ENCODE peak calls at places on chromosomes 16 and 17, in eight cellular contexts. Y, K, T, C, B, R, W and F are unnamed samples.

GRCh38 chr16:56639045-56639444 is 579 bp downstream of the MT1A start:
- DNase-seq in Y (no peak), R (no peak), W (no peak), B (no peak), K (no peak), T (no peak), C (no peak), F (no peak)

GRCh38 chr17:64134216-64134970 is 4.4 kb upstream of the ERN1 start:
- DNase-seq in R (peak; percentile 24), T (no peak), C (no peak), B (no peak), Y (no peak), W (no peak), K (no peak), F (no peak)

GRCh38 chr17:2899911-2900310 is 103.7 kb downstream of the RAP1GAP2 start:
- DNase-seq in R (no peak), K (no peak), T (no peak), B (peak; percentile 29), C (no peak), Y (no peak), W (no peak), F (no peak)

GRCh38 chr17:43855061-43855460 is 8.1 kb downstream of the CD300LG start:
- DNase-seq in R (no peak), Y (no peak), T (no peak), B (no peak), K (no peak), C (no peak), W (no peak), F (no peak)

GRCh38 chr16:54780266-54780665 is 150.4 kb upstream of the IRX5 start:
- DNase-seq in T (no peak), R (no peak), B (no peak), K (no peak), W (no peak), Y (no peak), C (no peak), F (no peak)

GRCh38 chr16:89395150-89396142 is 94.9 kb downstream of the ANKRD11 start:
- DNase-seq in R (no peak), C (peak; percentile 87), Y (peak; percentile 99), B (peak; percentile 99), T (peak; percentile 90), W (no peak), K (peak; percentile 95), F (peak; percentile 99)

GRCh38 chr17:60134396-60135159 is 15.2 kb upstream of the CA4 start:
- DNase-seq in R (peak; percentile 39), T (no peak), K (no peak), W (no peak), B (peak; percentile 56), C (no peak), Y (peak; percentile 69), F (no peak)

GRCh38 chr16:15861996-15862395 is 5.2 kb upstream of the MYH11 start:
- DNase-seq in T (no peak), C (no peak), R (no peak), K (peak; percentile 53), W (no peak), B (no peak), Y (no peak), F (no peak)

GRCh38 chr16:11127610-11128195 is 128.3 kb downstream of the SOCS1 start:
- DNase-seq in R (no peak), C (no peak), K (no peak), W (no peak), B (no peak), Y (no peak), T (no peak), F (no peak)

GRCh38 chr16:85252461-85252860 is 140.2 kb upstream of the CIBAR2 start:
- DNase-seq in Y (no peak), T (no peak), K (no peak), B (no peak), W (no peak), C (no peak), R (no peak), F (no peak)

GRCh38 chr17:2235792-2236365 is 67.7 kb downstream of the SMG6 start:
- DNase-seq in R (no peak), T (no peak), W (no peak), K (no peak), C (peak; percentile 36), B (peak; percentile 99), Y (peak; percentile 46), F (no peak)

GRCh38 chr16:14528306-14528948 is 101.6 kb downstream of the PARN start:
- DNase-seq in W (no peak), K (no peak), R (no peak), T (no peak), B (no peak), C (no peak), Y (no peak), F (no peak)

GRCh38 chr16:24652803-24653202 is 76.6 kb upstream of the TNRC6A start:
- DNase-seq in B (no peak), K (no peak), C (no peak), T (no peak), W (no peak), Y (no peak), R (no peak), F (no peak)

GRCh38 chr16:1082952-1083675 is 10.6 kb downstream of the SSTR5 start:
- DNase-seq in R (no peak), Y (no peak), K (peak; percentile 57), C (no peak), B (no peak), W (no peak), T (no peak), F (no peak)

DNA sequence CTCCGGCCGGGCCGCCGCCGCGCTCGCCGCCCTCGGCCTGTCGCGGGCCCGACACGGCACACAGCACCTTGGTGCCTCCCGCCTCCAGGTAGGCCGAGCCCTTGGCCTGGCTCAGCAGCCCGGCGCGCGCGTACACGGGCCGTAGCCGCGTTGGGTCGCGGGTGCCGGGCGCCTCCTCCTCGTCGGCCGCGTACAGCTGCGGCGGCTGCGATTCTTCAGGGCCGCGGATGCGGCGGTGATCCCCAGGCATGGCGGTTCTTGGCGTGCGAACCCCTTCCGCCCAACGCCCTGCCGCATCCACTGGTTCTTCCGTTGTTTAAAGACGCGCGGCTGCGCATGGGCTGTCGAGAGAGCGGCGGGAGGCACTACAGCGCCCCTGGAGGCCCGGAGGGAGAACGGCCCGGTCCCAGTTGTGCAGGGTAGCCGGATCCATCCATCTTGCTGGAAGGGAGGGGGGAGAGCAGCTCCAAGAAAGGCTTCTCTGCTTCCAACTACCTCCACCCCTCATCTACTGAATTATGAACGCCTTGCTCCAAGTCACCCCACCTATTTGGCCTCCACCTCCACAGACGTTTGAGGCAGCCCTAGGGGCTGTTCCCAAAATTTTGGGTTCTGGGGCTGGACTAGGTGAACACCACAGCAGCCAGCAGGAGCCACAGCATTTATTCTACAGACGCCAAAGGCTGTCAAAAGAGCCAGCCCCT is at the start of gene EXOSC6:
- DNase-seq in Y (peak; percentile 90), K (peak; percentile 90), C (peak; percentile 90), B (peak; percentile 89), W (peak; percentile 91), R (peak; percentile 98), T (peak; percentile 41), F (peak; percentile 74)
- H3K4me3 ChIP-seq in Y (peak within 1 kb of the TSS; percentile 54), K (peak within 1 kb of the TSS; percentile 93), C (peak within 1 kb of the TSS; percentile 86), B (peak within 1 kb of the TSS; percentile 59), W (peak within 1 kb of the TSS; percentile 74), R (peak within 1 kb of the TSS; percentile 84), T (peak within 1 kb of the TSS; percentile 62), F (peak within 1 kb of the TSS; percentile 55)

GRCh38 chr16:73002836-73003235 is 45.1 kb downstream of the ZFHX3 start:
- DNase-seq in K (no peak), C (no peak), W (no peak), R (no peak), T (peak; percentile 83), B (no peak), Y (no peak), F (no peak)
- TF ChIP-seq CTCF in K (no peak), C (no peak), W (no peak), R (no peak), T (no peak), B (no peak), Y (no peak), F (no peak)

GRCh38 chr16:4317471-4318170 is 1.8 kb downstream of the GLIS2 start:
- DNase-seq in R (peak; percentile 51), B (no peak), Y (no peak), K (peak; percentile 11), C (no peak), T (no peak), W (no peak), F (no peak)
- H3K4me3 ChIP-seq in R (no peak overlapping the region), B (peak overlapping the region; percentile 65), Y (peak overlapping the region; percentile 72), K (peak overlapping the region; percentile 75), C (peak overlapping the region; percentile 88), T (peak overlapping the region; percentile 82), W (no peak overlapping the region), F (peak overlapping the region; percentile 85)

DNA sequence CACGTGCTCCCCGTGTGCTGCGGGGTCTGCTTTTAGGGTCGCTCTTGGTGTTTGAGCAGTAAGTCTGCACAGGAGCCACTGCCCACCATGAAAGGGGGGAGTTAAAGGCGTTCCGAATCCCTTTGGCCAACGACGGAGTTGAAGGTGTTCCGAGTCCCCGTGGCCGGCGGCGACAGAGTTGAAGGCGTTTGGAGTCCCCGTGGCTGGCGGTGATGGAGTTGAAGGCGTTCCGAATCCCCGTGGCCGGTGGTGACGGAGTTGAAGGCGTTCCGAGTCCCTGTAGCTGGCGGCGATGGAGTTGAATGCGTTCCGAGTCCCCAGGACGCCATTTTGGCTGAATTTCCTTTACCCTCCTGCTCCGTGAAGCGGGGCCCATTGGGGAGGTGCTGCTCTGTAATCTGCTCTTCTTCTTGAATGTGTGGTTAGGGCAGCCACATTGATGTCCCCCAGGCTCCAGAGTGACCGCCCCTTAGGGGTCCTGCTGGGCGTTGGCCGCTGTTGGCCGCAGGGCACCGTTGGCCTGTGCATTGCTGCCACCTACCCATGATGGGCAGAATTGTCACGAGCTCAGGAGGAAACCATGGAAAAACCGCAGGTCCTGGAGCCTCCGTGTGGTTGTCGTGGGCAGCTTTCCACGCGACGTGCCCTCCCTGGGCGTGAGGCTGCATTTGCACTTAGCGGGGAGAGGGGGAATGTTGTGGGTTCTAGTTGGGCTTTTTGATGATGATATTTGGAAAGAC is 73.7 kb upstream of the ZNF750 start:
- DNase-seq in Y (no peak), W (no peak), T (no peak), C (no peak), B (no peak), K (peak; percentile 40), R (no peak), F (no peak)
- TF ChIP-seq CTCF in Y (peak; percentile 5), W (no peak), T (peak; percentile 16), C (peak; percentile 22), B (peak; percentile 12), K (peak; percentile 52), R (peak; percentile 49), F (peak; percentile 45)

GRCh38 chr17:8237175-8237574 is 10.7 kb downstream of the CTC1 start:
- DNase-seq in K (no peak), C (no peak), B (no peak), R (no peak), Y (no peak), T (no peak), W (no peak), F (no peak)
- H3K4me3 ChIP-seq in K (no peak overlapping the region), C (no peak overlapping the region), B (no peak overlapping the region), R (no peak overlapping the region), Y (no peak overlapping the region), T (no peak overlapping the region), W (no peak overlapping the region), F (no peak overlapping the region)

GRCh38 chr16:29961479-29962343 is at the start of gene TMEM219:
- DNase-seq in R (peak; percentile 95), B (peak; percentile 71), T (no peak), C (peak; percentile 92), K (peak; percentile 89), Y (peak; percentile 86), W (peak; percentile 96), F (no peak)
- TF ChIP-seq CTCF in R (peak; percentile 72), B (peak; percentile 15), T (peak; percentile 26), C (peak; percentile 73), K (no peak), Y (peak; percentile 31), W (peak; percentile 28), F (peak; percentile 43)